ENCODE peak calls at places on chromosome 22, in eight cellular contexts. N, E, H, I, C, Q, G and Y are unnamed samples.

GRCh38 chr22:38353142-38353629 is 36.0 kb upstream of the CSNK1E start:
- DNase-seq in N (peak; percentile 63), I (peak; percentile 73), E (no peak), Q (peak; percentile 39), G (peak; percentile 66), C (peak; percentile 46), H (peak; percentile 48), Y (peak; percentile 40)

GRCh38 chr22:38270091-38270972 is 2.5 kb downstream of the TMEM184B start:
- DNase-seq in H (no peak), I (no peak), E (no peak), Q (no peak), N (no peak), G (no peak), C (peak; percentile 50), Y (peak; percentile 25)

GRCh38 chr22:45688606-45689080 is 17.0 kb downstream of the ATXN10 start:
- DNase-seq in C (peak; percentile 93), I (no peak), N (peak; percentile 91), H (no peak), E (peak; percentile 48), G (no peak), Q (peak; percentile 82), Y (peak; percentile 97)

GRCh38 chr22:37930270-37930951 is 23.0 kb downstream of the C22orf23 start:
- DNase-seq in E (no peak), I (no peak), H (peak; percentile 30), Q (peak; percentile 49), N (peak; percentile 31), C (peak; percentile 62), G (no peak), Y (peak; percentile 33)

GRCh38 chr22:25057013-25057881 is 104.7 kb downstream of the KIAA1671 start:
- DNase-seq in E (peak; percentile 76), I (peak; percentile 55), Q (peak; percentile 23), C (peak; percentile 58), N (peak; percentile 79), G (peak; percentile 51), H (peak; percentile 76), Y (peak; percentile 20)

GRCh38 chr22:25200967-25201366 is 1.3 kb downstream of the CRYBB3 start:
- DNase-seq in N (peak; percentile 4), C (no peak), Q (no peak), H (no peak), G (no peak), E (no peak), I (no peak), Y (no peak)

GRCh38 chr22:32796865-32797573 is 4.5 kb upstream of the TIMP3 start:
- DNase-seq in G (peak; percentile 57), Q (peak; percentile 80), H (peak; percentile 83), N (peak; percentile 22), C (peak; percentile 80), E (peak; percentile 58), I (peak; percentile 17), Y (peak; percentile 81)

GRCh38 chr22:22214819-22215329 is 29.7 kb upstream of the VPREB1 start:
- DNase-seq in N (no peak), I (no peak), E (peak; percentile 59), G (no peak), C (no peak), H (no peak), Q (no peak), Y (no peak)

GRCh38 chr22:40215266-40215665 is 37.5 kb downstream of the TNRC6B start:
- DNase-seq in Q (no peak), C (no peak), G (peak; percentile 52), H (no peak), E (no peak), N (no peak), I (no peak), Y (no peak)

GRCh38 chr22:37607912-37608476 is 640 bp upstream of the GGA1 start:
- DNase-seq in Q (no peak), E (no peak), G (no peak), H (no peak), C (no peak), N (no peak), I (no peak), Y (no peak)

GRCh38 chr22:19932367-19933206 is 9.0 kb upstream of the COMT start:
- DNase-seq in E (no peak), I (no peak), H (no peak), C (no peak), N (no peak), G (no peak), Q (no peak), Y (no peak)

GRCh38 chr22:19203839-19204238 is 25.3 kb upstream of the SLC25A1 start:
- DNase-seq in N (no peak), Q (no peak), G (no peak), C (no peak), E (no peak), I (no peak), H (no peak), Y (no peak)

GRCh38 chr22:39598017-39598965 is 27.7 kb downstream of the CACNA1I start:
- DNase-seq in C (no peak), N (peak; percentile 39), E (peak; percentile 90), Q (no peak), I (peak; percentile 62), H (no peak), G (peak; percentile 56), Y (no peak)

GRCh38 chr22:27632451-27633295 is 168.9 kb downstream of the MN1 start:
- DNase-seq in H (no peak), E (peak; percentile 59), I (no peak), Q (no peak), N (no peak), G (no peak), C (no peak), Y (no peak)

GRCh38 chr22:27628891-27629631 is 172.5 kb downstream of the MN1 start:
- DNase-seq in I (no peak), C (no peak), G (no peak), Q (no peak), H (no peak), E (no peak), N (peak; percentile 63), Y (no peak)

GRCh38 chr22:27629908-27630733 is 171.4 kb downstream of the MN1 start:
- DNase-seq in I (no peak), E (no peak), N (no peak), C (no peak), H (no peak), Q (no peak), G (no peak), Y (no peak)

GRCh38 chr22:27631641-27632040 is 169.9 kb downstream of the MN1 start:
- DNase-seq in C (no peak), H (no peak), Q (no peak), G (no peak), N (no peak), E (no peak), I (no peak), Y (no peak)

GRCh38 chr22:27630754-27631153 is 170.8 kb downstream of the MN1 start:
- DNase-seq in E (no peak), C (no peak), G (no peak), I (no peak), Q (no peak), N (no peak), H (no peak), Y (no peak)
- H3K4me3 ChIP-seq in E (no peak overlapping the region), C (no peak overlapping the region), G (no peak overlapping the region), I (no peak overlapping the region), Q (no peak overlapping the region), N (no peak overlapping the region), H (no peak overlapping the region), Y (no peak overlapping the region)

GRCh38 chr22:21102659-21103267 is 57.0 kb downstream of the LRRC74B start:
- DNase-seq in N (peak; percentile 59), G (peak; percentile 76), Q (peak; percentile 55), H (peak; percentile 38), C (peak; percentile 73), I (peak; percentile 48), E (peak; percentile 70), Y (peak; percentile 37)

GRCh38 chr22:21106000-21106399 is 60.3 kb downstream of the LRRC74B start:
- DNase-seq in N (peak; percentile 20), Q (no peak), E (no peak), I (no peak), G (no peak), H (no peak), C (no peak), Y (no peak)

GRCh38 chr22:21103633-21104032 is 57.9 kb downstream of the LRRC74B start:
- DNase-seq in C (no peak), H (no peak), Q (no peak), G (no peak), E (no peak), N (no peak), I (no peak), Y (no peak)

GRCh38 chr22:21105294-21105693 is 59.5 kb downstream of the LRRC74B start:
- DNase-seq in H (no peak), Q (no peak), E (no peak), I (no peak), G (no peak), C (no peak), N (no peak), Y (no peak)

GRCh38 chr22:21104126-21104691 is 58.5 kb downstream of the LRRC74B start:
- DNase-seq in I (no peak), Q (no peak), G (no peak), C (no peak), E (no peak), N (no peak), H (no peak), Y (no peak)
- TF ChIP-seq CTCF in I (no peak), Q (no peak), G (no peak), C (peak; percentile 29), E (no peak), N (peak; percentile 36), H (no peak), Y (peak; percentile 9)

DNA sequence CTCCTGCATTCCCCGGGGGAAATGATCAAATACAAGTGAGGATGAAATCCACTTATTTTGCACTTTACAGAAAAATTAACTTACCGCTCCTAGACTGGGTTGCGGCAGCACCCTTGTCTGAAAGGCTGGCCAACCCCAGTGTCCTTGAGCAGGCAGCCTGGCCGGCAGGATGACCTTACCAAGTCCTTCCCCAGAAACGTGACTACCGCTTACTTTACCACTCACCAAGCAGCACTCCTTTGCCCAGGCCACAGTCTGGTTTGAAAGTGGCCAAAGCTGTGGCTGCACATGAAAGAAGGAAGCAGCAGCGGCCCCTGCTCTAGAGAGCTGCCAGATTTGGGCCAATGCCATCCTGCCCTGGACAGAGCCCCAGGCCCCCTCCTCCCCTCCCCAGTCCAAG is 20.3 kb downstream of the MYH9 start:
- DNase-seq in C (no peak), G (no peak), Q (no peak), E (no peak), I (no peak), N (no peak), H (no peak), Y (no peak)
- H3K4me3 ChIP-seq in C (no peak overlapping the region), G (no peak overlapping the region), Q (no peak overlapping the region), E (no peak overlapping the region), I (no peak overlapping the region), N (no peak overlapping the region), H (no peak overlapping the region), Y (no peak overlapping the region)

DNA sequence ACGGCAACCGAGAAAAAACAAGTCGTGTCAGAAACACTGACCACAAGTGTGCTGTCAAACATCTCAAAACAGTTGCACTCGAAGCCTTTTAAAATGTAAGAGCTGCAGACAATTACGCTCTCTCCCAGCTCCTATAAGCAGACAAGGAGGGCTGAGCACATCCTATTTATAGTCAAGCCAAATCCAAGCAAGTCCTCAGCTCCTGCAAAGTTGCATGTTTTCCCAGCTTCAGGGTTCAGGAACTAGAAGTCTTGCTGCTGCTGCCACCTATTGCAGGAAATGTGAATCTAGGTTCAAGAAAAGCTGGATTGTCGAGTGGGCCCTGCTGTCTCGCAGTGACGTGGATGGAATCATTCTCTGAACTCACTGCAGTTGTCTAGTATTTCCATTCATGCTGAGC is 15.5 kb downstream of the EFCAB6 start:
- DNase-seq in C (peak; percentile 67), H (no peak), I (no peak), E (no peak), Q (peak; percentile 58), G (no peak), N (peak; percentile 41), Y (peak; percentile 88)
- TF ChIP-seq CTCF in C (peak; percentile 65), H (no peak), I (no peak), E (no peak), Q (peak; percentile 47), G (no peak), N (peak; percentile 58), Y (peak; percentile 71)